ENCODE peak calls at places on chromosome 1, in seven cellular contexts. Y, J, D, V, G, Z and B are unnamed samples. For H3K4me1, the result is how much of the 10 kb centered on the place peaks cover.

GRCh38 chr1:53545663-53546408 is 86.6 kb downstream of the DMRTB1 start:
- DNase-seq in Y (no peak), J (peak), D (peak), V (no peak), G (no peak), Z (no peak), B (no peak)

GRCh38 chr1:68378296-68379084 is 71.3 kb downstream of the RPE65 start:
- DNase-seq in Y (peak), J (no peak), D (no peak), V (no peak), G (no peak), Z (no peak), B (no peak)

GRCh38 chr1:78440381-78440793 is 50.4 kb upstream of the PTGFR start:
- DNase-seq in Y (peak), J (no peak), D (no peak), V (no peak), G (no peak), Z (no peak), B (no peak)

GRCh38 chr1:88897070-88897730 is 5.8 kb upstream of the GTF2B start:
- DNase-seq in Y (no peak), J (no peak), D (no peak), V (no peak), G (no peak), Z (no peak), B (no peak)

GRCh38 chr1:24199291-24199900 is 12.3 kb upstream of the IFNLR1 start:
- DNase-seq in Y (peak), J (no peak), D (peak), V (peak), G (peak), Z (peak), B (no peak)

GRCh38 chr1:94013331-94013925 is 104.2 kb upstream of the GCLM start:
- DNase-seq in Y (no peak), J (no peak), D (no peak), V (no peak), G (no peak), Z (no peak), B (no peak)

GRCh38 chr1:20149601-20150325 is 10.6 kb downstream of the PLA2G2F start:
- DNase-seq in Y (no peak), J (no peak), D (no peak), V (no peak), G (no peak), Z (no peak), B (no peak)

GRCh38 chr1:216221260-216221700 is 202.0 kb downstream of the USH2A start:
- DNase-seq in Y (peak), J (no peak), D (no peak), V (no peak), G (peak), Z (no peak), B (no peak)

GRCh38 chr1:201877877-201878339 is 10.8 kb upstream of the SHISA4 start:
- DNase-seq in Y (peak), J (no peak), D (no peak), V (no peak), G (peak), Z (no peak), B (no peak)

GRCh38 chr1:186792870-186793581 is 35.7 kb upstream of the PLA2G4A start:
- DNase-seq in Y (peak), J (no peak), D (no peak), V (no peak), G (no peak), Z (no peak), B (no peak)

GRCh38 chr1:161198877-161199431 is at the start of gene ADAMTS4:
- DNase-seq in Y (no peak), J (no peak), D (peak), V (no peak), G (peak), Z (no peak), B (peak)

GRCh38 chr1:181153634-181153961 is 65.1 kb downstream of the IER5 start:
- DNase-seq in Y (no peak), J (no peak), D (no peak), V (no peak), G (no peak), Z (no peak), B (no peak)

GRCh38 chr1:207049974-207050391 is 1.0 kb downstream of the YOD1 start:
- DNase-seq in Y (no peak), J (no peak), D (no peak), V (peak), G (peak), Z (peak), B (no peak)

GRCh38 chr1:154344977-154345837 is 19.9 kb downstream of the ATP8B2 start:
- DNase-seq in Y (no peak), J (peak), D (peak), V (peak), G (peak), Z (peak), B (peak)

GRCh38 chr1:3251810-3252429 is 182.9 kb downstream of the PRDM16 start:
- DNase-seq in Y (no peak), J (no peak), D (no peak), V (no peak), G (no peak), Z (no peak), B (no peak)

GRCh38 chr1:8516793-8517556 is 199.1 kb downstream of the SLC45A1 start:
- DNase-seq in Y (no peak), J (no peak), D (no peak), V (no peak), G (no peak), Z (no peak), B (no peak)

GRCh38 chr1:221712776-221713431 is 29.0 kb downstream of the DUSP10 start:
- DNase-seq in Y (no peak), J (peak), D (no peak), V (peak), G (peak), Z (peak), B (no peak)

GRCh38 chr1:163870666-163871065 is 548.9 kb downstream of the NUF2 start:
- DNase-seq in Y (no peak), J (no peak), D (no peak), V (no peak), G (no peak), Z (no peak), B (no peak)

GRCh38 chr1:34212673-34213072 is 36.0 kb downstream of the C1orf94 start:
- DNase-seq in Y (no peak), J (no peak), D (no peak), V (no peak), G (no peak), Z (no peak), B (no peak)

GRCh38 chr1:167083066-167083682 is 7.0 kb downstream of the GPA33 start:
- DNase-seq in Y (no peak), J (no peak), D (no peak), V (no peak), G (peak), Z (no peak), B (no peak)

GRCh38 chr1:205792946-205793673 is 17.8 kb upstream of the RAB29 start:
- DNase-seq in Y (no peak), J (no peak), D (no peak), V (no peak), G (no peak), Z (no peak), B (peak)

GRCh38 chr1:211753649-211754251 is 76.8 kb downstream of the LPGAT1 start:
- DNase-seq in Y (no peak), J (no peak), D (no peak), V (no peak), G (no peak), Z (no peak), B (no peak)

DNA sequence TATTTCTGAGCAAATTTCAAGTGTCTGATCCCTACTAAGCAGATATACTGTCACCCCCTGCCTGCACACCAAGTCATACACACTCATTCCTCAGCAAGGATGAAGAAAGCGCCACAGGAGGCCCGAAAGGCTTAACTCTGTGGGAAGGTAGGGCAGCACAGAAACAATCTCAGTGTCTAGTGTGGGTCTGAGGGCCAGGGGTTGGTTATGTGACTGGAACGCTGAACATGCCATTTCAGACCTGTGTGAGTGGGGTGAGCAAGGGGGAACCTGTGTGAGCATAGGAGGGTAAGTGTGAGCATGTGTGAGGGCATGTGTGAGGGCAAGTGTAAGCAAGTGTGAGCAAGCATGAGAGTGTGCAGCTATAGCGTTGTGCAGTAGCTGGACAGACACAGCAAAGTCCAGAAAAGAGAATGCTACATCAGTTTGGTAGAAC is 6.2 kb downstream of the ITPKB start:
- DNase-seq in Y (no peak), J (no peak), D (no peak), V (no peak), G (no peak), Z (no peak), B (no peak)
- H3K4me1 ChIP-seq in Y (under half), J (half or more), D (under half), V (half or more), G (under half), Z (under half), B (under half)

GRCh38 chr1:200373811-200374231 is 36.0 kb downstream of the ZNF281 start:
- DNase-seq in Y (no peak), J (no peak), D (no peak), V (no peak), G (no peak), Z (no peak), B (no peak)
- H3K4me1 ChIP-seq in Y (under half), J (under half), D (under half), V (under half), G (under half), Z (under half), B (under half)

DNA sequence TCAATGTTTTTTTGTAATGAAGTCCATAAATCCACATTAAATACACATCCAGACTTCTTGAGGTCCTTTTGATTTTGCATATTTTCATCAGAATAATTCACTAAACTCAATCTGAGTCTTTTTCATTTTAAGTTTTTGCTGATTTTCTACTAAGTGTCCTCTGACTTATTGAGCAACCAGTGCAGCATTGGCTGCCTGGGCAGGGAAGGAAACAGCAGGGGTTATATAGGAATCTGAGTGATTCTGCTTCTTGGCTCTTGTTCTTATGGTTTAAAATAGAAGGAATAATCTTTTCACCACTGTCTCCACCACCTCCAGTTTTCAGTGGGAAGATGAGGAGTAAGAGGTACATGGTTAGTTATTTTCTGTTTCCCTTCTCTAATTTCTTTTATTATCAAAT is 88.4 kb downstream of the ST6GALNAC5 start:
- DNase-seq in Y (no peak), J (no peak), D (no peak), V (no peak), G (no peak), Z (no peak), B (no peak)
- H3K4me1 ChIP-seq in Y (under half), J (under half), D (under half), V (under half), G (under half), Z (under half), B (under half)

DNA sequence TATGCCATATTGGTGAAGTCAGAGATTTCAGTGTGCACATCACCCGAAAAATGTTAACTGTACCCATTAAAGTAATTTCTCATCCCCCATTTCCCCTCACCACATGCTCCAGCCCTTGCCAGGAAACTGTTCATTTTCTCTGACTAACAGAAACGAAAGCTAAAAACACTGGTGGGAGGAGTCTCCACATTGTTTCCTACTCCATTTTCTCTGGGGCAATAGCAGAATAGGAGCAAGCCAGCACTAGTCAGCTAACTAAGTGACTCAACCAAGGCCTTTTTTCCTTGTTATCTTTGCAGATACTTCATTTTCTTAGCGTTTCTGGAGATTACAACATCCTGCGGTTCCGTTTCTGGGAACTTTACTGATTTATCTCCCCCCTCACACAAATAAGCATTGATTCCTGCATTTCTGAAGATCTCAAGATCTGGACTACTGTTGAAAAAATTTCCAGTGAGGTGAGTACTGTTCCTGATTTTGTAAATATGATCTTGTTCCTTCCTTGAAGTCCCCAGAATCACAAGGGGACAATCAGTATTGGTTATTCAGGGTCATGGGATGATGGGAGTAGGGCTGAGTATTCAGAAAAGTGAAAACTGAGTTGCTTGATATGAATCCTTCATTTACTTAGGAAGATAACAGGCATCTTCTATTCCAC is at the start of gene IFI16:
- DNase-seq in Y (peak), J (no peak), D (no peak), V (peak), G (peak), Z (peak), B (no peak)
- H3K4me1 ChIP-seq in Y (under half), J (half or more), D (under half), V (under half), G (under half), Z (under half), B (under half)

GRCh38 chr1:118160825-118161224 is 24.2 kb downstream of the SPAG17 start:
- DNase-seq in Y (peak), J (no peak), D (no peak), V (no peak), G (no peak), Z (no peak), B (no peak)
- H3K4me1 ChIP-seq in Y (under half), J (under half), D (under half), V (under half), G (under half), Z (under half), B (under half)

DNA sequence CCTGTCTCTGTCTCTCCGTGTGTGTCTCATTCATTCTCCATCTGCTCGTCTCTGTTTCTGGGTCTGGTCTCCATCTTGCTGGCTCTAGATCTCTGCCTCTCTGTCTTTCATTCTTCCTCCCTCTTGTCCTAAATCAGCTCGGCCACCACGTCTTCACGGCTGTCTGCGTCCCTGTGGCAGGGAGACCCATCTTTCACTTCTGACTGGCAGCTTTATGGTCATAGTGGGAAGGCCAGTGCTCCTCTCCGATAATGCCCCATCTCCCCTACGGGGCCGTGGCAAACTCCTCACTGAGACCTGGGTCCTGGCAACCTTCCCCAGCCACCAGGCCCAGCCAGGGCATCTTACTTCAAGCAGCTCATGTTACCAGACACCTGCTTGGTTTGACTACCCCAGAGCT is 5.2 kb upstream of the COL16A1 start:
- DNase-seq in Y (no peak), J (no peak), D (no peak), V (no peak), G (no peak), Z (no peak), B (no peak)
- H3K4me1 ChIP-seq in Y (under half), J (under half), D (under half), V (under half), G (under half), Z (under half), B (under half)

GRCh38 chr1:174197088-174197487 is 37.8 kb downstream of the RABGAP1L start:
- DNase-seq in Y (no peak), J (no peak), D (no peak), V (no peak), G (no peak), Z (no peak), B (no peak)

GRCh38 chr1:174197547-174197946 is 38.2 kb downstream of the RABGAP1L start:
- DNase-seq in Y (no peak), J (peak), D (no peak), V (no peak), G (no peak), Z (no peak), B (no peak)

GRCh38 chr1:174204697-174205308 is 45.5 kb downstream of the RABGAP1L start:
- DNase-seq in Y (no peak), J (no peak), D (no peak), V (no peak), G (no peak), Z (no peak), B (no peak)

GRCh38 chr1:174198192-174198591 is 38.9 kb downstream of the RABGAP1L start:
- DNase-seq in Y (no peak), J (no peak), D (no peak), V (no peak), G (no peak), Z (no peak), B (no peak)

DNA sequence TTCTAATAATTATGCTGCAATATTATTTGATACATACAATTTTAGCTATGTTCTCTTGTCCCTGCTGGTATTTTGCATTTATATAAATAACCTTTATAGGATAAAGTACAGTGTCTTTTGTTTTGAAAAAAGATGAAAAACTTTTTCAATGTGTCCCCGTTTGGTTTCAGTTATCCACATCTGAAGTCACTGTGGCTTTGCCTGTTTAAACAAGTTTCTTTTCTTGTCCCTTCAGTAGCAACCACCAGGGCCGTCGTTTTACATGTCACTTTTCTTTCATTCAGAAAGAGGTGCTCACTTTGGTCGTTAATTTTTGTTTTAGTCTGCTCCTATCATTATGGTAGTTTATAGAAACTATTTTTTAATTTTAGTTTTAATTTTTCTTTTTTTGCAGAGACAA is 41.4 kb downstream of the RABGAP1L start:
- DNase-seq in Y (no peak), J (no peak), D (no peak), V (no peak), G (no peak), Z (no peak), B (no peak)
- H3K4me1 ChIP-seq in Y (under half), J (under half), D (under half), V (under half), G (under half), Z (under half), B (under half)

GRCh38 chr1:92934395-92935378 is 26.6 kb downstream of the DIPK1A start:
- DNase-seq in Y (peak), J (no peak), D (peak), V (no peak), G (peak), Z (no peak), B (peak)

GRCh38 chr1:92929461-92929860 is 31.8 kb downstream of the DIPK1A start:
- DNase-seq in Y (peak), J (no peak), D (no peak), V (no peak), G (no peak), Z (no peak), B (no peak)

GRCh38 chr1:92931691-92932090 is 29.6 kb downstream of the DIPK1A start:
- DNase-seq in Y (no peak), J (no peak), D (no peak), V (no peak), G (no peak), Z (no peak), B (no peak)

GRCh38 chr1:92936865-92937264 is 24.4 kb downstream of the DIPK1A start:
- DNase-seq in Y (no peak), J (no peak), D (no peak), V (no peak), G (no peak), Z (no peak), B (no peak)

DNA sequence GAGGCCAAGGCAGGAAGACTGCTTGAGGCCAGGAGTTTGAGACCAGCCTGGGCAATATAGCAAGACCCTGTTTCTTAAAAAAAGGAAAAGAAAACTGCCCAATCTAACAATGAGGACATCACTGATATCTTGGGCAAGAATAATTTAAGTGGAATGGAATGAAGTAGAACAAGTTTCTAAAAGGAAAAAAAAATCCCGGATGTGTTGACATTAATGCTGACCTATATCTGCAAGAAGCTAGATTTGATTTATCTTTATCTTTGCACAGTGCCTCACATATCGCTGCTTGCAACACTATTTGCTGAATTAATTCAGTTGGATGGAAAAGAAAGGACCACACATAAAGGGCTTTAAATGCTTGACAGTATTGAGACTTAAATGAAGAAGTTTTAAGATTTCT is 27.8 kb downstream of the DIPK1A start:
- DNase-seq in Y (peak), J (no peak), D (no peak), V (no peak), G (no peak), Z (no peak), B (no peak)
- H3K4me1 ChIP-seq in Y (under half), J (under half), D (under half), V (under half), G (under half), Z (under half), B (under half)

DNA sequence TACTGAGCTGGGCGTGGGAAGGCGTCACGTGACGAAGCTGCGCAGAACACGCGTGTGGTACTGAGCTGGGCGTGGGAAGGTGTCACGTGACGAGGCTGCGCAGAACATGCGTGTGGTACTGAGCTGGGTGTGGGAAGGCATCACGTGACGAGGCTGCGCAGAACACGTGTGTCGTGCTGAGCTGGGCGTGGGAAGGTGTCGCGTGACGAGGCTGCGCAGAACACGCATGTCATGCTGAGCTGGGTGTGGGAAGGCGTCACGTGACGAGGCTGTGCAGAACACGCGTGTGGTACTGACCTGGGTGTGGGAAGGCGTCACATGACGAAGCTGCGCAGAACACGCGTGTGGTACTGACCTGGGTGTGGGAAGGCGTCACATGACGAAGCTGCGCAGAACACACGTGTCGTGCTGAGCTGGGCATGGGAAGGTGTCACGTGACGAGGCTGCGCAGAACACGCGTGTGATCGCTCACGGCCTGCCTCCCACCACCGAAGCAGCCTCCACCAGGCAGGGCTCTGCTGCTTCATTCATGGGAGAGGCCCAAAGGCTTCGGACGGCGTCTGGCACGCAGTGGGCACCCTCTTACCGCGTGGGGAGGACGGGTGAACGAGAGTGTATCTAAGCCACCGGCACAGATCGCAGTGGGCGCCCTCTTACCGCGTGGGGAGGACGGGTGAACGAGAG is 24.0 kb downstream of the CFAP74 start:
- DNase-seq in Y (no peak), J (no peak), D (no peak), V (no peak), G (no peak), Z (no peak), B (peak)
- H3K4me1 ChIP-seq in Y (under half), J (under half), D (under half), V (under half), G (under half), Z (under half), B (under half)